ENCODE peak calls at places on chromosomes 5 and 9, in five cellular contexts. One of them, this sample, is unnamed.

GRCh38 chr9:136618578-136619547 is 43.9 kb upstream of the EGFL7 start:
- DNase-seq in lung microvascular endothelial cell: no peak
- DNase-seq in ecto neural progenitor cell: no peak
- DNase-seq in CD8-positive, alpha-beta T cell: no peak
- DNase-seq in coronary artery: no peak
- DNase-seq in this sample: no peak

GRCh38 chr5:179222246-179223017 is 122.8 kb downstream of the ADAMTS2 start:
- DNase-seq in lung microvascular endothelial cell: no peak
- DNase-seq in ecto neural progenitor cell: no peak
- DNase-seq in CD8-positive, alpha-beta T cell: no peak
- DNase-seq in coronary artery: no peak
- DNase-seq in this sample: no peak

GRCh38 chr9:6413365-6414263 is 615 bp downstream of the UHRF2 start:
- DNase-seq in lung microvascular endothelial cell: peak; percentile 38
- DNase-seq in ecto neural progenitor cell: no peak
- DNase-seq in CD8-positive, alpha-beta T cell: peak; percentile 23
- DNase-seq in coronary artery: peak; percentile 75
- DNase-seq in this sample: peak; percentile 17

GRCh38 chr5:72133212-72133990 is 26.1 kb downstream of the MAP1B start:
- DNase-seq in lung microvascular endothelial cell: peak; percentile 88
- DNase-seq in ecto neural progenitor cell: no peak
- DNase-seq in CD8-positive, alpha-beta T cell: no peak
- DNase-seq in coronary artery: no peak
- DNase-seq in this sample: no peak

GRCh38 chr5:146732966-146733365 is 145.6 kb downstream of the PPP2R2B start:
- DNase-seq in lung microvascular endothelial cell: peak; percentile 13
- DNase-seq in ecto neural progenitor cell: no peak
- DNase-seq in CD8-positive, alpha-beta T cell: no peak
- DNase-seq in coronary artery: no peak
- DNase-seq in this sample: no peak

GRCh38 chr9:87677776-87678587 is 47.9 kb upstream of the CTSL start:
- DNase-seq in lung microvascular endothelial cell: no peak
- DNase-seq in ecto neural progenitor cell: no peak
- DNase-seq in CD8-positive, alpha-beta T cell: no peak
- DNase-seq in coronary artery: peak; percentile 35
- DNase-seq in this sample: no peak

GRCh38 chr9:96154081-96154480 is 147.9 kb downstream of the HSD17B3 start:
- DNase-seq in lung microvascular endothelial cell: no peak
- DNase-seq in ecto neural progenitor cell: no peak
- DNase-seq in CD8-positive, alpha-beta T cell: no peak
- DNase-seq in coronary artery: no peak
- DNase-seq in this sample: no peak

GRCh38 chr5:91126448-91126847 is 256.7 kb downstream of the ARRDC3 start:
- DNase-seq in lung microvascular endothelial cell: peak; percentile 80
- DNase-seq in ecto neural progenitor cell: no peak
- DNase-seq in CD8-positive, alpha-beta T cell: no peak
- DNase-seq in coronary artery: no peak
- DNase-seq in this sample: no peak

GRCh38 chr9:107836300-107836699 is 346.7 kb upstream of the KLF4 start:
- DNase-seq in lung microvascular endothelial cell: no peak
- DNase-seq in ecto neural progenitor cell: no peak
- DNase-seq in CD8-positive, alpha-beta T cell: no peak
- DNase-seq in coronary artery: no peak
- DNase-seq in this sample: no peak

GRCh38 chr9:94528886-94529285 is 26.0 kb upstream of the PCAT7 start:
- DNase-seq in lung microvascular endothelial cell: no peak
- DNase-seq in ecto neural progenitor cell: no peak
- DNase-seq in CD8-positive, alpha-beta T cell: no peak
- DNase-seq in coronary artery: no peak
- DNase-seq in this sample: no peak

GRCh38 chr5:102865510-102866314 is 110.6 kb downstream of the PAM start:
- DNase-seq in lung microvascular endothelial cell: peak; percentile 82
- DNase-seq in ecto neural progenitor cell: peak; percentile 75
- DNase-seq in CD8-positive, alpha-beta T cell: no peak
- DNase-seq in coronary artery: peak; percentile 87
- DNase-seq in this sample: no peak

GRCh38 chr5:135332519-135333150 is 66.4 kb downstream of the MACROH2A1 start:
- DNase-seq in lung microvascular endothelial cell: peak; percentile 75
- DNase-seq in ecto neural progenitor cell: no peak
- DNase-seq in CD8-positive, alpha-beta T cell: no peak
- DNase-seq in coronary artery: no peak
- DNase-seq in this sample: no peak

GRCh38 chr9:106420511-106420944 is 442.4 kb upstream of the ZNF462 start:
- DNase-seq in lung microvascular endothelial cell: no peak
- DNase-seq in ecto neural progenitor cell: no peak
- DNase-seq in CD8-positive, alpha-beta T cell: no peak
- DNase-seq in coronary artery: no peak
- DNase-seq in this sample: no peak

GRCh38 chr5:1783214-1783551 is 16.5 kb downstream of the MRPL36 start:
- DNase-seq in lung microvascular endothelial cell: no peak
- DNase-seq in ecto neural progenitor cell: no peak
- DNase-seq in CD8-positive, alpha-beta T cell: no peak
- DNase-seq in coronary artery: no peak
- DNase-seq in this sample: no peak

GRCh38 chr5:95727764-95728191 is 3.4 kb upstream of the RHOBTB3 start:
- DNase-seq in lung microvascular endothelial cell: no peak
- DNase-seq in ecto neural progenitor cell: no peak
- DNase-seq in CD8-positive, alpha-beta T cell: no peak
- DNase-seq in coronary artery: no peak
- DNase-seq in this sample: no peak

GRCh38 chr5:81696418-81697397 is 54.2 kb downstream of the SSBP2 start:
- DNase-seq in lung microvascular endothelial cell: no peak
- DNase-seq in ecto neural progenitor cell: no peak
- DNase-seq in CD8-positive, alpha-beta T cell: no peak
- DNase-seq in coronary artery: no peak
- DNase-seq in this sample: no peak

GRCh38 chr9:86601697-86602096 is 247.5 kb upstream of the TUT7 start:
- DNase-seq in lung microvascular endothelial cell: no peak
- DNase-seq in ecto neural progenitor cell: no peak
- DNase-seq in CD8-positive, alpha-beta T cell: no peak
- DNase-seq in coronary artery: no peak
- DNase-seq in this sample: no peak

GRCh38 chr5:89756955-89757354 is 652.6 kb downstream of the CETN3 start:
- DNase-seq in lung microvascular endothelial cell: no peak
- DNase-seq in ecto neural progenitor cell: no peak
- DNase-seq in CD8-positive, alpha-beta T cell: no peak
- DNase-seq in coronary artery: no peak
- DNase-seq in this sample: no peak

GRCh38 chr9:75824816-75825568 is 65.5 kb upstream of the PCSK5 start:
- DNase-seq in lung microvascular endothelial cell: no peak
- DNase-seq in ecto neural progenitor cell: no peak
- DNase-seq in CD8-positive, alpha-beta T cell: no peak
- DNase-seq in coronary artery: no peak
- DNase-seq in this sample: no peak

GRCh38 chr9:18721267-18722079 is 247.5 kb downstream of the ADAMTSL1 start:
- DNase-seq in lung microvascular endothelial cell: no peak
- DNase-seq in ecto neural progenitor cell: no peak
- DNase-seq in CD8-positive, alpha-beta T cell: no peak
- DNase-seq in coronary artery: no peak
- DNase-seq in this sample: no peak

GRCh38 chr9:84668204-84669007 is 1.1 kb upstream of the NTRK2 start:
- DNase-seq in lung microvascular endothelial cell: peak; percentile 43
- DNase-seq in ecto neural progenitor cell: peak; percentile 90
- DNase-seq in CD8-positive, alpha-beta T cell: no peak
- DNase-seq in coronary artery: peak; percentile 87
- DNase-seq in this sample: peak; percentile 18

GRCh38 chr9:124212381-124213050 is 45.2 kb upstream of the NEK6 start:
- DNase-seq in lung microvascular endothelial cell: peak; percentile 60
- DNase-seq in ecto neural progenitor cell: no peak
- DNase-seq in CD8-positive, alpha-beta T cell: no peak
- DNase-seq in coronary artery: peak; percentile 62
- DNase-seq in this sample: no peak

This sample was measured in activated effector memory CD4-positive, alpha-beta T cell treated with Interleukin-2 at 50 U/mL for 16 hours.